ENCODE peak calls at places on chromosome 12, in ten cellular contexts. Z, V, X, H, F, J, B, L, Q and O are unnamed samples.

GRCh38 chr12:94813314-94813713 is 163.0 kb upstream of the TMCC3 start:
- DNase-seq in F (no peak), X (no peak), J (no peak), Q (no peak), B (peak; percentile 28), Z (no peak), L (no peak), V (no peak), H (no peak), O (no peak)

GRCh38 chr12:100675432-100675831 is 101.9 kb downstream of the GAS2L3 start:
- DNase-seq in J (no peak), Q (no peak), L (peak; percentile 85), B (no peak), Z (peak; percentile 7), X (peak; percentile 7), V (no peak), F (no peak), H (no peak), O (no peak)

GRCh38 chr12:22409071-22409951 is 74.8 kb upstream of the ST8SIA1 start:
- DNase-seq in J (no peak), B (no peak), H (no peak), L (no peak), X (peak; percentile 2), Z (no peak), Q (peak; percentile 68), V (no peak), F (no peak), O (no peak)

GRCh38 chr12:10718279-10718821 is 4.8 kb downstream of the YBX3 start:
- DNase-seq in J (no peak), L (peak; percentile 69), F (no peak), B (peak; percentile 32), Q (no peak), X (no peak), Z (no peak), V (no peak), H (no peak), O (no peak)

GRCh38 chr12:19841451-19841850 is 402.2 kb downstream of the AEBP2 start:
- DNase-seq in Q (no peak), B (no peak), Z (no peak), V (no peak), X (no peak), L (no peak), H (no peak), J (no peak), F (no peak), O (no peak)

GRCh38 chr12:52216107-52216506 is 16.9 kb upstream of the KRT7 start:
- DNase-seq in B (no peak), Z (no peak), X (no peak), F (no peak), H (no peak), V (no peak), J (peak; percentile 20), L (peak; percentile 43), Q (peak; percentile 19), O (no peak)

GRCh38 chr12:6042447-6042846 is 82.0 kb downstream of the VWF start:
- DNase-seq in L (no peak), V (no peak), H (no peak), Q (no peak), F (no peak), B (no peak), Z (no peak), J (no peak), X (no peak), O (no peak)

GRCh38 chr12:92624236-92624635 is 78.6 kb upstream of the PLEKHG7 start:
- DNase-seq in H (no peak), Z (no peak), B (no peak), V (no peak), J (no peak), F (no peak), L (peak; percentile 51), Q (no peak), X (no peak), O (no peak)

GRCh38 chr12:12405882-12406281 is 49.0 kb downstream of the BORCS5 start:
- DNase-seq in Q (no peak), H (no peak), L (no peak), F (no peak), X (no peak), V (no peak), B (no peak), Z (no peak), J (peak; percentile 79), O (peak; percentile 90)

GRCh38 chr12:106093246-106093645 is 45.5 kb downstream of the NUAK1 start:
- DNase-seq in Z (no peak), Q (no peak), H (no peak), V (no peak), B (no peak), L (no peak), J (no peak), X (no peak), F (no peak), O (no peak)
- TF ChIP-seq POLR2AphosphoS5 in Z (no peak), Q (no peak), H (no peak), V (no peak), B (no peak), L (no peak), J (no peak), X (no peak), F (no peak), O (no peak)

GRCh38 chr12:62635630-62636029 is 169.0 kb downstream of the MON2 start:
- DNase-seq in X (no peak), B (no peak), Z (no peak), L (no peak), J (no peak), H (no peak), Q (no peak), F (no peak), V (no peak), O (no peak)

GRCh38 chr12:62629971-62630739 is 163.5 kb downstream of the MON2 start:
- DNase-seq in X (no peak), Z (no peak), F (peak; percentile 79), J (no peak), V (no peak), L (no peak), H (no peak), B (no peak), Q (no peak), O (no peak)

GRCh38 chr12:62631531-62632520 is 165.2 kb downstream of the MON2 start:
- DNase-seq in F (peak; percentile 92), H (peak; percentile 10), J (peak; percentile 78), Z (no peak), X (no peak), Q (peak; percentile 83), L (peak; percentile 68), V (peak; percentile 84), B (peak; percentile 84), O (peak; percentile 74)

GRCh38 chr12:62629413-62629812 is 162.8 kb downstream of the MON2 start:
- DNase-seq in Q (no peak), J (no peak), F (peak; percentile 29), Z (no peak), L (no peak), V (no peak), B (peak; percentile 42), X (no peak), H (no peak), O (no peak)

DNA sequence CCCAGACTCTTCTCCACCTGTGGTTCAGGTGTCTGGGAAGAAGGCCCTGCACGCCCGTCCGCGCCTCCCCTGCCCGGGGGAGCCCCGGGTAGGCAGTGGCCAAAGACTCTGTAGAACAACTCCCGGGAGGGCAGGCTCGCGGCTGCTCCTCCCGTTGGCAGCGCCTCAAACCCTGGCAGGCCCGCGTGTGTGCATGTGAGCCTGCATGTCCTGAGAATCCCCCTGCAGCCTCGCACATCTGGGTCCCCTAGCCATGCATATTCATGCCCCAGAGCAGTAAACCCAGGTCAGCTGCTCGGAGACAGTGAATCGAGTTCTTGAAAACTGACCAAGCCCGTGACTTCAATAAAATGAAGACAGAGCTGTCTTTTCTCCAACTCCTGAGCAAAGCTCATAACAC is 165.9 kb downstream of the MON2 start:
- DNase-seq in V (peak; percentile 70), B (peak; percentile 72), H (no peak), Z (no peak), Q (peak; percentile 83), F (peak; percentile 92), X (no peak), L (peak; percentile 8), J (peak; percentile 41), O (peak; percentile 31)
- H3K4me3 ChIP-seq in V (peak overlapping the region; percentile 42), B (peak overlapping the region; percentile 62), H (peak overlapping the region; percentile 55), Z (no peak overlapping the region), Q (peak overlapping the region; percentile 47), F (peak overlapping the region; percentile 61), X (no peak overlapping the region), L (peak overlapping the region; percentile 63), J (peak overlapping the region; percentile 40), O (peak overlapping the region; percentile 75)

DNA sequence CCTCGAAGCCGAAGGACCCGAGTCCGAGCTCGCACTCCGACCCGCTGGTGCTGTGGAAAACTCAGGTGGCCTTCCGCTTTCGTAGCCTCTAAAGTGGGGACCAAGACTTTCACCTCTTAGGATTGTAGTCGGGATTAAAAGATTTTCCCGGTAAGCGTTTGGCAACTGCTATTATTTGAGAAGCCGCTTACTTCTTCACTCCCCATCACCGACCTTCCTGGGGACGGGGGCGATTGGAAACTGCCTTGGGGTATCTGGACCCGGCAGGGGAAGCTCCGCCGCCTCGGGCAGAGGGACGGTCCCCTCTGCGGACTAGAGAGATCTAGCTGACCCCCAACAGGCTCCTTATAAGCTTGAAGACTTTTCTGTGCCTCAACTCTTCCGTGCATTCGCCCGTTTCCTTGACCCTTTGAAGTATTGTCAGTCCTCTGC is 656 bp downstream of the TRAFD1 start:
- DNase-seq in F (no peak), X (peak; percentile 21), B (peak; percentile 23), V (no peak), Z (peak; percentile 10), J (peak; percentile 21), L (peak; percentile 43), Q (no peak), H (no peak), O (no peak)
- H3K27ac ChIP-seq in F (peak overlapping the region; percentile 96), X (peak overlapping the region; percentile 88), B (no peak overlapping the region), V (no peak overlapping the region), Z (peak overlapping the region; percentile 75), J (peak overlapping the region; percentile 99), L (no peak overlapping the region), Q (peak overlapping the region; percentile 71), H (peak overlapping the region; percentile 81), O (peak overlapping the region; percentile 96)

GRCh38 chr12:38934696-38935095 is 29.3 kb upstream of the CPNE8 start:
- DNase-seq in J (no peak), L (no peak), V (no peak), F (no peak), H (no peak), B (no peak), Z (no peak), X (no peak), Q (no peak), O (no peak)
- TF ChIP-seq POLR2AphosphoS5 in J (no peak), L (no peak), V (no peak), F (no peak), H (no peak), B (no peak), Z (no peak), X (no peak), Q (no peak), O (no peak)

DNA sequence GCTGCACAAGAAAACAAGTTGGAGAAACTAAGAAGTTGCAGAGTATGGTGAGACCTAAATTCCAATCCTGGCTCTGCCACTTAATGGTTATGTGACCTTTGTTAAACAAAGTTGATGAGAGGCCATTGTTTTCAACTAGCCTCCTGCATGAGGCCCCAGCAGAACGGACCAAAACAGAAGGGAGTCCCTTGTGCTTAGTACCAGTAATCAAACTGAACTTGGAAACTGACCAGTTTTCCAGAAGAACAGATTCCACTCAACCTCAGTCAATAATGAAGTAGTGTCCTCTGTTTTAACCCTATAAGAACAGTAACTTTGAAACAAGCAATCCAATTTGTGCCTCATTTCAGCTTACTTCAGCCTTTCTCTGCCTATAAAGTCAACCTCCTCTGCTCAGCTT is 69.9 kb downstream of the C12orf56 start:
- DNase-seq in B (peak; percentile 18), J (no peak), F (no peak), X (no peak), L (no peak), Q (no peak), H (no peak), Z (no peak), V (no peak), O (no peak)
- H3K4me3 ChIP-seq in B (no peak overlapping the region), J (no peak overlapping the region), F (no peak overlapping the region), X (no peak overlapping the region), L (no peak overlapping the region), Q (no peak overlapping the region), H (no peak overlapping the region), Z (no peak overlapping the region), V (no peak overlapping the region), O (no peak overlapping the region)